ENCODE peak calls at places on chromosomes 16 and 17, in four cellular contexts. Z is HL-60, Y is GM12878, T is K562. I is an unnamed sample.

GRCh38 chr16:86408685-86409084 is 101.6 kb upstream of the FOXF1 start:
- DNase-seq in Z (no peak), Y (no peak), T (no peak), I (no peak)

GRCh38 chr16:11877374-11877773 is 26.0 kb upstream of the RSL1D1 start:
- DNase-seq in T (no peak), Z (no peak), Y (no peak), I (no peak)

GRCh38 chr17:70539172-70539924 is 370.0 kb downstream of the KCNJ2 start:
- DNase-seq in T (no peak), Y (no peak), Z (no peak), I (no peak)

GRCh38 chr16:89495121-89495520 is 4.8 kb upstream of the ANKRD11 start:
- DNase-seq in Y (no peak), T (no peak), Z (no peak), I (no peak)

GRCh38 chr17:80146121-80147034 is 550 bp downstream of the EIF4A3 start:
- DNase-seq in Y (no peak), T (peak; percentile 63), Z (no peak), I (no peak)

GRCh38 chr17:75685508-75685907 is 18.4 kb downstream of the SAP30BP start:
- DNase-seq in T (no peak), Y (no peak), Z (no peak), I (no peak)

GRCh38 chr17:72575542-72576233 is 454.9 kb downstream of the SOX9 start:
- DNase-seq in T (no peak), Y (no peak), Z (no peak), I (no peak)

GRCh38 chr17:35879748-35880654 is at the start of gene CCL5:
- DNase-seq in Z (peak; percentile 63), Y (peak; percentile 84), T (no peak), I (peak; percentile 67)

GRCh38 chr16:73286643-73287267 is 238.8 kb upstream of the ZFHX3 start:
- DNase-seq in Y (no peak), Z (no peak), T (no peak), I (no peak)

GRCh38 chr16:10629592-10629963 is 49.2 kb upstream of the EMP2 start:
- DNase-seq in Z (no peak), Y (no peak), T (no peak), I (no peak)

GRCh38 chr16:23124315-23124714 is 24.9 kb downstream of the USP31 start:
- DNase-seq in T (no peak), Z (no peak), Y (no peak), I (no peak)

GRCh38 chr16:88442811-88443576 is 10.1 kb upstream of the ZFPM1 start:
- DNase-seq in Z (peak; percentile 30), Y (no peak), T (peak; percentile 91), I (peak; percentile 100)

GRCh38 chr16:74698220-74698619 is 2.4 kb downstream of the MLKL start:
- DNase-seq in Z (no peak), T (no peak), Y (peak; percentile 45), I (no peak)

GRCh38 chr17:78116411-78116810 is 12.1 kb downstream of the TMC6 start:
- DNase-seq in Y (no peak), T (no peak), Z (no peak), I (no peak)

GRCh38 chr16:17084134-17084533 is 386.6 kb downstream of the XYLT1 start:
- DNase-seq in Z (no peak), T (no peak), Y (no peak), I (no peak)

GRCh38 chr17:79777166-79777843 is 643 bp upstream of the CBX2 start:
- DNase-seq in T (peak; percentile 31), Z (peak; percentile 39), Y (no peak), I (peak; percentile 48)

GRCh38 chr17:62628845-62629555 is 1.5 kb downstream of the MRC2 start:
- DNase-seq in Z (no peak), Y (no peak), T (no peak), I (no peak)

GRCh38 chr16:27781981-27782880 is 232.3 kb downstream of the KATNIP start:
- DNase-seq in Y (no peak), T (no peak), Z (no peak), I (no peak)

GRCh38 chr17:27502526-27503324 is 46.5 kb downstream of the KSR1 start:
- DNase-seq in Y (no peak), T (no peak), Z (no peak), I (no peak)

GRCh38 chr16:24748242-24748641 is 18.8 kb downstream of the TNRC6A start:
- DNase-seq in Z (peak; percentile 75), T (no peak), Y (no peak), I (no peak)

GRCh38 chr17:7767425-7768021 is 50.0 kb downstream of the DNAH2 start:
- DNase-seq in Y (no peak), T (no peak), Z (no peak), I (no peak)

GRCh38 chr16:19175492-19176262 is 7.6 kb downstream of the SYT17 start:
- DNase-seq in T (no peak), Y (no peak), Z (no peak), I (no peak)

GRCh38 chr16:48054881-48055601 is 100.8 kb downstream of the ABCC12 start:
- DNase-seq in T (peak; percentile 43), Z (peak; percentile 29), Y (no peak), I (peak; percentile 38)

GRCh38 chr17:11561281-11561680 is 37.0 kb upstream of the DNAH9 start:
- DNase-seq in Y (no peak), Z (no peak), T (no peak), I (no peak)

GRCh38 chr16:86048221-86048620 is 149.3 kb downstream of the IRF8 start:
- DNase-seq in Z (no peak), T (no peak), Y (no peak), I (no peak)

GRCh38 chr16:47136101-47136820 is 7.5 kb downstream of the NETO2 start:
- DNase-seq in Y (no peak), T (no peak), Z (peak; percentile 10), I (no peak)

GRCh38 chr17:40025991-40026815 is 11.0 kb downstream of the CSF3 start:
- DNase-seq in Y (no peak), Z (no peak), T (no peak), I (no peak)

DNA sequence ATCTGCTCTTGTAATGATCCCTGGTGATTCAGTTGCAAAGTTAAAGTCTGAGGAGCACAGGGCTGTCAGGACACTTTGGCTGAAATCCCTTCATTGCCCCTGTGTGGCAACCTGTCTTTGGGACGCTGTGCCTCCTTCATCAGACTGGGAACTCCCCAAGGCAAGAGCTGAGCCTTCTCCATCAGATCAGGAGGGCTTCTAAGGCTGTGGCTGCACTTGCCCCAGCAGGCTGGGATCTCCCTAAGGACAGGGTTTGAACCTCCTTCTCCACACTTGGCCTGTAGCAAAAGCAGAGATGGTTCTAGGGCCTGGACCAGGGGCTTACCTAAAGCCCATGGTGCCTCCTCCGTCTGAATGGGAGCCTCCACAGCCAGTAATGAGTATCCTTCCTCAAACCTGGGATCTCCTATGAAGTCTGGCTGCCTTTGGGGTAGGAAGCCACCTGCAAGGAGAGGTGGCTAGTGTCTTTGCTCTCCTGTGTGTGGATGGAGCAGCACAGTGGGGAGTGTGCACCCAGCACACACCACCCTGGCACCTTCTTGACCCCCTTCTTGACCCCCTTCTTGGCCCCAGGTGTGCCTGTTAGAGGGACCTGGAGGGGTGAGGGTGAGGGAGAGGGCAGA is 79.0 kb upstream of the NKD1 start:
- DNase-seq in Z (no peak), T (no peak), Y (no peak), I (no peak)
- TF ChIP-seq SPI1 in Z (no peak), T (no peak), Y (no peak), I (no peak)

DNA sequence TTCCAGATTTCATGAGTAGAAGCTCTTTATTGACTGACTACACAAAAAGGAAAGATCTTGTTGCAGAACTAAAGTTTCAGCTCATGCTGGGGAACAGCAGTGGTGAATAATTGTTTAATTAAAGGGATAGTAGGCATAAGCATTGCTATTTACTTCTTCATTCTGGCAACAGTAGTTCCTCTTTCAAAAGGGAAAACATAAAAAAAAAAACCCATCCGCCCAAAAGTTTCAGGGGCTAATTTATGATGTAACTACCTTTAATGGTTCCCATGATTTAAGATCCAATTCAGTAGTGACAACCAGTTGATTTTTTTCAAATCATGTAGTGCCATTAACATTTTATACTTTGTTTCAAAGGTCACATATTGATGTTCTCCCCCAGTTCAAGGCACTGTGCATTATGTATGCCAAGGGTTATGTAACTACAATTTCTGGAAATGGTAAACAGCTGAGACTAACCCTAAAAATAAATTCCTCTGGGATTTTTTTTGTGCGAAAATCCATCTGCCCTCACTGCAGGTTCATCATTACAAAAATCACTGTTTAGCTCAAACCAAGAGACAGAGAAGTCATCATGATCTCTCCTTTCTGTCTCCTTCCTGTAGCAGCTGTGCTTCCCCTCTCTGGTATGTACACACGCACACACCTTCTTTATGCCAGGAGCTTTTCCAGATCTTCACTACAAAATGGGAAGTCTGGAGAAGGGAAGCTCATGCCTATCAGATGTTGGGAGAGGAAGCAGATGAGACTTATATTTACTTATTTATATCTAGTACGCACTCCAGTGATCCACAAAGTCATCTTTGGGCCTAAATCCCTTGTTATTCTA is 2.2 kb upstream of the PHLPP2 start:
- DNase-seq in Z (no peak), T (no peak), Y (no peak), I (no peak)
- TF ChIP-seq SPI1 in Z (peak; percentile 7), T (no peak), Y (no peak), I (peak; percentile 12)

DNA sequence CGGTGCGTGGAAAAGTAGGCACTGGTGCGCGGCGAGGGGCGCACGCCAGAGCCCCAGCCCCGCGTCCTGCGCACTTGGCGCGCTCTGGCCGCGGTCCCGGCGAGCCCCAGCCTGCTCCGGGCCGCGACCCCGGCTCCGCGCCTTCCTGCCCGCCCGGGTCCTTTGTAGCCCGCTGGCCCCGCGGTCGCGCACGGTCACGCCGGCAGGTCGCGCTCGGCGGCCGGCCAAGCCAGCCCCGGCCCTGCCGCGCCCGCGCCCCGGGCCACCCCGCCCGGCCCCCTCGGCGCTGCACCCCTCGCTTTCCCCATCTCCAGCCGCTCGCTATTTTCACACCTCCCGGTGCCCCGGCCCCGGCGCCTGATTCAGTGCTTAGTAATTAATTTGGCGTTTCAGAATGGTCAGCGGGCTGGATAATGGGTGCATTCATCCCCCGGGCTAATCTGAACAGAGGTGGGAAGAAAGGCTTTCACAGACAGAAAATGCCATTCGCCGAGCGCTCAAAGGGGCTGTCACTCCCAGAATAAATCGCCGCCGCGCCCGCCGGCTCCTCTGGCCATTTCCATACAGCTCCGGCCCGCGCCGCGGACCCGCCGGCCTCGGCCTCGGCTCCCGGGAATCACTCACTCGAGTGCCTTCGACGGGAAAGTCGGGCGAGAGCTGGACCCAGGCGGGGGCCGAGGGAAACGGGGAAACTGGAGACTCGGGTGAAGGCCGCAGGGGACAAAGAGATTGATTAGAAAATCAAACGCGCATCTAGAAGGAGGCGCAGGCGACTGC is 17.8 kb upstream of the NTN1 start:
- DNase-seq in Z (no peak), T (no peak), Y (no peak), I (no peak)
- TF ChIP-seq SPI1 in Z (no peak), T (no peak), Y (no peak), I (no peak)

GRCh38 chr16:70550082-70550481 is 26.5 kb downstream of the SF3B3 start:
- DNase-seq in Y (no peak), Z (no peak), T (no peak), I (no peak)

GRCh38 chr16:70552675-70553074 is 29.1 kb downstream of the SF3B3 start:
- DNase-seq in Z (no peak), Y (no peak), T (no peak), I (no peak)

GRCh38 chr16:70553175-70553574 is 29.6 kb downstream of the SF3B3 start:
- DNase-seq in Z (no peak), Y (no peak), T (no peak), I (no peak)

GRCh38 chr16:70553645-70554044 is 30.0 kb downstream of the SF3B3 start:
- DNase-seq in T (no peak), Z (no peak), Y (no peak), I (no peak)

GRCh38 chr16:70551788-70552187 is 28.2 kb downstream of the SF3B3 start:
- DNase-seq in T (no peak), Y (no peak), Z (no peak), I (no peak)
- TF ChIP-seq SPI1 in T (no peak), Y (no peak), Z (peak; percentile 78), I (no peak)

GRCh38 chr17:49280061-49280460 is 49.5 kb upstream of the PHOSPHO1 start:
- DNase-seq in T (no peak), Y (no peak), Z (no peak), I (no peak)
- TF ChIP-seq SPI1 in T (no peak), Y (no peak), Z (no peak), I (no peak)